ENCODE peak calls at places on chromosomes 6 and 20, in ten cellular contexts. One of them, this sample, is unnamed.

GRCh38 chr6:25995507-25995906 is 32.9 kb downstream of the TRIM38 start:
- DNase-seq in dorsolateral prefrontal cortex: no peak
- DNase-seq in left ventricle myocardium superior: no peak
- DNase-seq in EH: peak
- DNase-seq in activated naive CD4-positive, alpha-beta T cell: no peak
- DNase-seq in AG04449: no peak
- DNase-seq in cardiac muscle cell: no peak
- DNase-seq in GM19239: no peak
- DNase-seq in activated T-cell treated with anti-CD3 and anti-CD28 coated beads, Interleukin-2, amount 50 U/mL, for 4 hours: no peak
- DNase-seq in HEK293T: no peak
- DNase-seq in this sample: no peak

GRCh38 chr20:37407573-37408002 is 61.6 kb downstream of the SRC start:
- DNase-seq in dorsolateral prefrontal cortex: peak
- DNase-seq in left ventricle myocardium superior: peak
- DNase-seq in EH: no peak
- DNase-seq in activated naive CD4-positive, alpha-beta T cell: no peak
- DNase-seq in AG04449: no peak
- DNase-seq in cardiac muscle cell: no peak
- DNase-seq in GM19239: no peak
- DNase-seq in activated T-cell treated with anti-CD3 and anti-CD28 coated beads, Interleukin-2, amount 50 U/mL, for 4 hours: no peak
- DNase-seq in HEK293T: no peak
- DNase-seq in this sample: no peak

GRCh38 chr6:137246164-137246563 is 27.0 kb upstream of the IFNGR1 start:
- DNase-seq in dorsolateral prefrontal cortex: no peak
- DNase-seq in left ventricle myocardium superior: no peak
- DNase-seq in EH: no peak
- DNase-seq in activated naive CD4-positive, alpha-beta T cell: no peak
- DNase-seq in AG04449: no peak
- DNase-seq in cardiac muscle cell: no peak
- DNase-seq in GM19239: no peak
- DNase-seq in activated T-cell treated with anti-CD3 and anti-CD28 coated beads, Interleukin-2, amount 50 U/mL, for 4 hours: no peak
- DNase-seq in HEK293T: no peak
- DNase-seq in this sample: no peak

GRCh38 chr6:3796396-3796795 is 44.9 kb upstream of the PXDC1 start:
- DNase-seq in dorsolateral prefrontal cortex: no peak
- DNase-seq in left ventricle myocardium superior: peak
- DNase-seq in EH: no peak
- DNase-seq in activated naive CD4-positive, alpha-beta T cell: no peak
- DNase-seq in AG04449: no peak
- DNase-seq in cardiac muscle cell: no peak
- DNase-seq in GM19239: no peak
- DNase-seq in activated T-cell treated with anti-CD3 and anti-CD28 coated beads, Interleukin-2, amount 50 U/mL, for 4 hours: no peak
- DNase-seq in HEK293T: no peak
- DNase-seq in this sample: no peak

GRCh38 chr6:82045965-82046756 is 201.4 kb downstream of the IBTK start:
- DNase-seq in dorsolateral prefrontal cortex: no peak
- DNase-seq in left ventricle myocardium superior: no peak
- DNase-seq in EH: peak
- DNase-seq in activated naive CD4-positive, alpha-beta T cell: no peak
- DNase-seq in AG04449: no peak
- DNase-seq in cardiac muscle cell: no peak
- DNase-seq in GM19239: no peak
- DNase-seq in activated T-cell treated with anti-CD3 and anti-CD28 coated beads, Interleukin-2, amount 50 U/mL, for 4 hours: no peak
- DNase-seq in HEK293T: no peak
- DNase-seq in this sample: no peak

GRCh38 chr6:58198301-58198700 is 880.9 kb downstream of the PRIM2 start:
- DNase-seq in dorsolateral prefrontal cortex: no peak
- DNase-seq in left ventricle myocardium superior: no peak
- DNase-seq in EH: peak
- DNase-seq in activated naive CD4-positive, alpha-beta T cell: no peak
- DNase-seq in AG04449: no peak
- DNase-seq in cardiac muscle cell: no peak
- DNase-seq in GM19239: no peak
- DNase-seq in activated T-cell treated with anti-CD3 and anti-CD28 coated beads, Interleukin-2, amount 50 U/mL, for 4 hours: no peak
- DNase-seq in HEK293T: no peak
- DNase-seq in this sample: no peak

GRCh38 chr6:19444481-19444880 is 392.7 kb upstream of the ID4 start:
- DNase-seq in dorsolateral prefrontal cortex: no peak
- DNase-seq in left ventricle myocardium superior: no peak
- DNase-seq in EH: peak
- DNase-seq in activated naive CD4-positive, alpha-beta T cell: no peak
- DNase-seq in AG04449: no peak
- DNase-seq in cardiac muscle cell: no peak
- DNase-seq in GM19239: no peak
- DNase-seq in activated T-cell treated with anti-CD3 and anti-CD28 coated beads, Interleukin-2, amount 50 U/mL, for 4 hours: no peak
- DNase-seq in HEK293T: no peak
- DNase-seq in this sample: no peak

GRCh38 chr6:129500958-129501381 is 209.0 kb downstream of the ARHGAP18 start:
- DNase-seq in dorsolateral prefrontal cortex: no peak
- DNase-seq in left ventricle myocardium superior: no peak
- DNase-seq in EH: peak
- DNase-seq in activated naive CD4-positive, alpha-beta T cell: no peak
- DNase-seq in AG04449: no peak
- DNase-seq in cardiac muscle cell: no peak
- DNase-seq in GM19239: no peak
- DNase-seq in activated T-cell treated with anti-CD3 and anti-CD28 coated beads, Interleukin-2, amount 50 U/mL, for 4 hours: no peak
- DNase-seq in HEK293T: peak
- DNase-seq in this sample: no peak

GRCh38 chr6:153872946-153873345 is 166.1 kb upstream of the OPRM1 start:
- DNase-seq in dorsolateral prefrontal cortex: no peak
- DNase-seq in left ventricle myocardium superior: no peak
- DNase-seq in EH: no peak
- DNase-seq in activated naive CD4-positive, alpha-beta T cell: no peak
- DNase-seq in AG04449: no peak
- DNase-seq in cardiac muscle cell: no peak
- DNase-seq in GM19239: no peak
- DNase-seq in activated T-cell treated with anti-CD3 and anti-CD28 coated beads, Interleukin-2, amount 50 U/mL, for 4 hours: no peak
- DNase-seq in HEK293T: no peak
- DNase-seq in this sample: no peak

GRCh38 chr20:10306440-10307358 is 88.1 kb downstream of the SNAP25 start:
- DNase-seq in dorsolateral prefrontal cortex: no peak
- DNase-seq in left ventricle myocardium superior: no peak
- DNase-seq in EH: peak
- DNase-seq in activated naive CD4-positive, alpha-beta T cell: no peak
- DNase-seq in AG04449: peak
- DNase-seq in cardiac muscle cell: no peak
- DNase-seq in GM19239: no peak
- DNase-seq in activated T-cell treated with anti-CD3 and anti-CD28 coated beads, Interleukin-2, amount 50 U/mL, for 4 hours: no peak
- DNase-seq in HEK293T: no peak
- DNase-seq in this sample: no peak

GRCh38 chr6:137363805-137364138 is 130.4 kb downstream of the OLIG3 start:
- DNase-seq in dorsolateral prefrontal cortex: no peak
- DNase-seq in left ventricle myocardium superior: no peak
- DNase-seq in EH: no peak
- DNase-seq in activated naive CD4-positive, alpha-beta T cell: no peak
- DNase-seq in AG04449: no peak
- DNase-seq in cardiac muscle cell: no peak
- DNase-seq in GM19239: no peak
- DNase-seq in activated T-cell treated with anti-CD3 and anti-CD28 coated beads, Interleukin-2, amount 50 U/mL, for 4 hours: no peak
- DNase-seq in HEK293T: no peak
- DNase-seq in this sample: no peak

GRCh38 chr6:112311950-112312547 is 35.1 kb upstream of the RFPL4B start:
- DNase-seq in dorsolateral prefrontal cortex: no peak
- DNase-seq in left ventricle myocardium superior: no peak
- DNase-seq in EH: peak
- DNase-seq in activated naive CD4-positive, alpha-beta T cell: no peak
- DNase-seq in AG04449: no peak
- DNase-seq in cardiac muscle cell: peak
- DNase-seq in GM19239: peak
- DNase-seq in activated T-cell treated with anti-CD3 and anti-CD28 coated beads, Interleukin-2, amount 50 U/mL, for 4 hours: no peak
- DNase-seq in HEK293T: peak
- DNase-seq in this sample: no peak

GRCh38 chr20:50672400-50673145 is 18.8 kb downstream of the RIPOR3 start:
- DNase-seq in dorsolateral prefrontal cortex: no peak
- DNase-seq in left ventricle myocardium superior: no peak
- DNase-seq in EH: no peak
- DNase-seq in activated naive CD4-positive, alpha-beta T cell: no peak
- DNase-seq in AG04449: no peak
- DNase-seq in cardiac muscle cell: no peak
- DNase-seq in GM19239: no peak
- DNase-seq in activated T-cell treated with anti-CD3 and anti-CD28 coated beads, Interleukin-2, amount 50 U/mL, for 4 hours: no peak
- DNase-seq in HEK293T: no peak
- DNase-seq in this sample: no peak

GRCh38 chr6:87172292-87172691 is 16.9 kb downstream of the ZNF292 start:
- DNase-seq in dorsolateral prefrontal cortex: no peak
- DNase-seq in left ventricle myocardium superior: no peak
- DNase-seq in EH: no peak
- DNase-seq in activated naive CD4-positive, alpha-beta T cell: no peak
- DNase-seq in AG04449: no peak
- DNase-seq in cardiac muscle cell: no peak
- DNase-seq in GM19239: no peak
- DNase-seq in activated T-cell treated with anti-CD3 and anti-CD28 coated beads, Interleukin-2, amount 50 U/mL, for 4 hours: no peak
- DNase-seq in HEK293T: no peak
- DNase-seq in this sample: no peak

GRCh38 chr20:38109025-38109541 is 56.0 kb downstream of the TGM2 start:
- DNase-seq in dorsolateral prefrontal cortex: no peak
- DNase-seq in left ventricle myocardium superior: peak
- DNase-seq in EH: peak
- DNase-seq in activated naive CD4-positive, alpha-beta T cell: no peak
- DNase-seq in AG04449: no peak
- DNase-seq in cardiac muscle cell: no peak
- DNase-seq in GM19239: no peak
- DNase-seq in activated T-cell treated with anti-CD3 and anti-CD28 coated beads, Interleukin-2, amount 50 U/mL, for 4 hours: no peak
- DNase-seq in HEK293T: no peak
- DNase-seq in this sample: no peak

GRCh38 chr6:104182811-104183210 is 676.9 kb downstream of the HACE1 start:
- DNase-seq in dorsolateral prefrontal cortex: no peak
- DNase-seq in left ventricle myocardium superior: no peak
- DNase-seq in EH: peak
- DNase-seq in activated naive CD4-positive, alpha-beta T cell: no peak
- DNase-seq in AG04449: no peak
- DNase-seq in cardiac muscle cell: no peak
- DNase-seq in GM19239: no peak
- DNase-seq in activated T-cell treated with anti-CD3 and anti-CD28 coated beads, Interleukin-2, amount 50 U/mL, for 4 hours: no peak
- DNase-seq in HEK293T: no peak
- DNase-seq in this sample: no peak

GRCh38 chr20:43440531-43440930 is 17.2 kb upstream of the SRSF6 start:
- DNase-seq in dorsolateral prefrontal cortex: no peak
- DNase-seq in left ventricle myocardium superior: no peak
- DNase-seq in EH: no peak
- DNase-seq in activated naive CD4-positive, alpha-beta T cell: no peak
- DNase-seq in AG04449: no peak
- DNase-seq in cardiac muscle cell: no peak
- DNase-seq in GM19239: no peak
- DNase-seq in activated T-cell treated with anti-CD3 and anti-CD28 coated beads, Interleukin-2, amount 50 U/mL, for 4 hours: no peak
- DNase-seq in HEK293T: no peak
- DNase-seq in this sample: no peak

GRCh38 chr6:106629103-106629858 is at the start of the genes QRSL1 and RTN4IP1:
- DNase-seq in dorsolateral prefrontal cortex: peak
- DNase-seq in left ventricle myocardium superior: peak
- DNase-seq in EH: peak
- DNase-seq in activated naive CD4-positive, alpha-beta T cell: peak
- DNase-seq in AG04449: peak
- DNase-seq in cardiac muscle cell: peak
- DNase-seq in GM19239: peak
- DNase-seq in activated T-cell treated with anti-CD3 and anti-CD28 coated beads, Interleukin-2, amount 50 U/mL, for 4 hours: peak
- DNase-seq in HEK293T: peak
- DNase-seq in this sample: peak

GRCh38 chr20:36653456-36653855 is 7.5 kb upstream of the SLA2 start:
- DNase-seq in dorsolateral prefrontal cortex: no peak
- DNase-seq in left ventricle myocardium superior: no peak
- DNase-seq in EH: no peak
- DNase-seq in activated naive CD4-positive, alpha-beta T cell: no peak
- DNase-seq in AG04449: no peak
- DNase-seq in cardiac muscle cell: no peak
- DNase-seq in GM19239: no peak
- DNase-seq in activated T-cell treated with anti-CD3 and anti-CD28 coated beads, Interleukin-2, amount 50 U/mL, for 4 hours: no peak
- DNase-seq in HEK293T: no peak
- DNase-seq in this sample: no peak

GRCh38 chr20:57009355-57009754 is 257.1 kb downstream of the BMP7 start:
- DNase-seq in dorsolateral prefrontal cortex: no peak
- DNase-seq in left ventricle myocardium superior: no peak
- DNase-seq in EH: no peak
- DNase-seq in activated naive CD4-positive, alpha-beta T cell: no peak
- DNase-seq in AG04449: no peak
- DNase-seq in cardiac muscle cell: no peak
- DNase-seq in GM19239: no peak
- DNase-seq in activated T-cell treated with anti-CD3 and anti-CD28 coated beads, Interleukin-2, amount 50 U/mL, for 4 hours: no peak
- DNase-seq in HEK293T: no peak
- DNase-seq in this sample: no peak

GRCh38 chr6:36642913-36643817 is 35.3 kb upstream of the CDKN1A start:
- DNase-seq in dorsolateral prefrontal cortex: peak
- DNase-seq in left ventricle myocardium superior: peak
- DNase-seq in EH: peak
- DNase-seq in activated naive CD4-positive, alpha-beta T cell: no peak
- DNase-seq in AG04449: no peak
- DNase-seq in cardiac muscle cell: peak
- DNase-seq in GM19239: no peak
- DNase-seq in activated T-cell treated with anti-CD3 and anti-CD28 coated beads, Interleukin-2, amount 50 U/mL, for 4 hours: no peak
- DNase-seq in HEK293T: no peak
- DNase-seq in this sample: peak

GRCh38 chr6:47132724-47133123 is 90.6 kb upstream of the ADGRF1 start:
- DNase-seq in dorsolateral prefrontal cortex: no peak
- DNase-seq in left ventricle myocardium superior: no peak
- DNase-seq in EH: no peak
- DNase-seq in activated naive CD4-positive, alpha-beta T cell: no peak
- DNase-seq in AG04449: no peak
- DNase-seq in cardiac muscle cell: peak
- DNase-seq in GM19239: no peak
- DNase-seq in activated T-cell treated with anti-CD3 and anti-CD28 coated beads, Interleukin-2, amount 50 U/mL, for 4 hours: no peak
- DNase-seq in HEK293T: peak
- DNase-seq in this sample: no peak

GRCh38 chr20:8601542-8601912 is 467.4 kb upstream of the PLCB4 start:
- DNase-seq in dorsolateral prefrontal cortex: no peak
- DNase-seq in left ventricle myocardium superior: no peak
- DNase-seq in EH: no peak
- DNase-seq in activated naive CD4-positive, alpha-beta T cell: no peak
- DNase-seq in AG04449: no peak
- DNase-seq in cardiac muscle cell: no peak
- DNase-seq in GM19239: peak
- DNase-seq in activated T-cell treated with anti-CD3 and anti-CD28 coated beads, Interleukin-2, amount 50 U/mL, for 4 hours: no peak
- DNase-seq in HEK293T: no peak
- DNase-seq in this sample: no peak

GRCh38 chr6:7684843-7685242 is 41.1 kb upstream of the BMP6 start:
- DNase-seq in dorsolateral prefrontal cortex: no peak
- DNase-seq in left ventricle myocardium superior: no peak
- DNase-seq in EH: no peak
- DNase-seq in activated naive CD4-positive, alpha-beta T cell: no peak
- DNase-seq in AG04449: no peak
- DNase-seq in cardiac muscle cell: no peak
- DNase-seq in GM19239: no peak
- DNase-seq in activated T-cell treated with anti-CD3 and anti-CD28 coated beads, Interleukin-2, amount 50 U/mL, for 4 hours: no peak
- DNase-seq in HEK293T: no peak
- DNase-seq in this sample: no peak

GRCh38 chr6:28393912-28394662 is 5.5 kb downstream of the ZSCAN12 start:
- DNase-seq in dorsolateral prefrontal cortex: no peak
- DNase-seq in left ventricle myocardium superior: no peak
- DNase-seq in EH: peak
- DNase-seq in activated naive CD4-positive, alpha-beta T cell: no peak
- DNase-seq in AG04449: no peak
- DNase-seq in cardiac muscle cell: peak
- DNase-seq in GM19239: no peak
- DNase-seq in activated T-cell treated with anti-CD3 and anti-CD28 coated beads, Interleukin-2, amount 50 U/mL, for 4 hours: no peak
- DNase-seq in HEK293T: no peak
- DNase-seq in this sample: no peak

GRCh38 chr6:106080106-106081095 is 5.7 kb upstream of the PRDM1 start:
- DNase-seq in dorsolateral prefrontal cortex: no peak
- DNase-seq in left ventricle myocardium superior: no peak
- DNase-seq in EH: no peak
- DNase-seq in activated naive CD4-positive, alpha-beta T cell: no peak
- DNase-seq in AG04449: no peak
- DNase-seq in cardiac muscle cell: no peak
- DNase-seq in GM19239: no peak
- DNase-seq in activated T-cell treated with anti-CD3 and anti-CD28 coated beads, Interleukin-2, amount 50 U/mL, for 4 hours: no peak
- DNase-seq in HEK293T: no peak
- DNase-seq in this sample: no peak

GRCh38 chr6:78010130-78010529 is 357.3 kb downstream of the MEI4 start:
- DNase-seq in dorsolateral prefrontal cortex: no peak
- DNase-seq in left ventricle myocardium superior: no peak
- DNase-seq in EH: no peak
- DNase-seq in activated naive CD4-positive, alpha-beta T cell: no peak
- DNase-seq in AG04449: no peak
- DNase-seq in cardiac muscle cell: no peak
- DNase-seq in GM19239: no peak
- DNase-seq in activated T-cell treated with anti-CD3 and anti-CD28 coated beads, Interleukin-2, amount 50 U/mL, for 4 hours: no peak
- DNase-seq in HEK293T: no peak
- DNase-seq in this sample: no peak

GRCh38 chr6:13278184-13278583 is 50.2 kb downstream of the TBC1D7 start:
- DNase-seq in dorsolateral prefrontal cortex: no peak
- DNase-seq in left ventricle myocardium superior: peak
- DNase-seq in EH: no peak
- DNase-seq in activated naive CD4-positive, alpha-beta T cell: no peak
- DNase-seq in AG04449: no peak
- DNase-seq in cardiac muscle cell: peak
- DNase-seq in GM19239: no peak
- DNase-seq in activated T-cell treated with anti-CD3 and anti-CD28 coated beads, Interleukin-2, amount 50 U/mL, for 4 hours: no peak
- DNase-seq in HEK293T: peak
- DNase-seq in this sample: no peak

This sample was measured in GOT3.